ENCODE peak calls at places on chromosome 14, in four cellular contexts. V is tibial artery, T is pancreas, K is psoas muscle. P is an unnamed sample. For H3K27me3, the result is how much of the 10 kb centered on the place peaks cover.

GRCh38 chr14:75454963-75455546 is 27.2 kb downstream of the JDP2 start:
- DNase-seq in V (peak), T (peak), K (peak), P (peak)

GRCh38 chr14:59632381-59632780 is 55.8 kb upstream of the CCDC175 start:
- DNase-seq in V (no peak), T (peak), K (no peak), P (no peak)

GRCh38 chr14:74514471-74514932 is 20.9 kb downstream of the ISCA2 start:
- DNase-seq in V (peak), T (no peak), K (peak), P (no peak)

GRCh38 chr14:71119075-71119474 is 211.8 kb downstream of the PCNX1 start:
- DNase-seq in V (no peak), T (no peak), K (no peak), P (no peak)

GRCh38 chr14:67971627-67972625 is 152.3 kb downstream of the RAD51B start:
- DNase-seq in V (no peak), T (no peak), K (no peak), P (no peak)

GRCh38 chr14:24233538-24233866 is 773 bp downstream of the GMPR2 start:
- DNase-seq in V (no peak), T (no peak), K (no peak), P (no peak)

GRCh38 chr14:41385787-41386186 is 220.9 kb upstream of the LRFN5 start:
- DNase-seq in V (no peak), T (no peak), K (no peak), P (no peak)

GRCh38 chr14:31243860-31244259 is 36.3 kb upstream of the HECTD1 start:
- DNase-seq in V (no peak), T (no peak), K (no peak), P (no peak)

DNA sequence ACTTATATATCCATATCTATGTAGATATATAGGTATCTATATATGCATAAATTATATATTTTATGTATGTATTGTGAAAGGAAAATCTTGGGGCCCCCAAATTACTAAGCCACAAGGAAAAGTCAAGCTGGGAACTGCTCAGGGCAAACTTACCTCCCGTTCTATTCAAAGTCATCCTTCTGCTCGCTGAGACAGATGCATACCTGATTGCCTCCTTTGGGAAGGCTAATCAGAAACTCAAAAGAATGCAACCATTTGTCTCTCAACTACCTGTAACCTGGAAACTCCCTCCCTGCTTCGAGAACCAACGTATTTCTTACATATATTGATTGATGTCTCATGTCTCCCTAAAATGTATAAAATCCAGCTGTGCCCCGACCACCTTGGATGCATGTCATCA is 58.8 kb upstream of the C14orf132 start:
- DNase-seq in V (no peak), T (no peak), K (no peak), P (no peak)
- H3K27me3 ChIP-seq in V (under half), T (under half), K (under half), P (half or more)

GRCh38 chr14:55838529-55839052 is 258.6 kb downstream of the KTN1 start:
- DNase-seq in V (no peak), T (no peak), K (no peak), P (no peak)

GRCh38 chr14:55832974-55833373 is 253.0 kb downstream of the KTN1 start:
- DNase-seq in V (no peak), T (no peak), K (no peak), P (no peak)

GRCh38 chr14:55837467-55837866 is 257.5 kb downstream of the KTN1 start:
- DNase-seq in V (no peak), T (no peak), K (no peak), P (no peak)

GRCh38 chr14:55834390-55834789 is 254.4 kb downstream of the KTN1 start:
- DNase-seq in V (no peak), T (no peak), K (no peak), P (no peak)

DNA sequence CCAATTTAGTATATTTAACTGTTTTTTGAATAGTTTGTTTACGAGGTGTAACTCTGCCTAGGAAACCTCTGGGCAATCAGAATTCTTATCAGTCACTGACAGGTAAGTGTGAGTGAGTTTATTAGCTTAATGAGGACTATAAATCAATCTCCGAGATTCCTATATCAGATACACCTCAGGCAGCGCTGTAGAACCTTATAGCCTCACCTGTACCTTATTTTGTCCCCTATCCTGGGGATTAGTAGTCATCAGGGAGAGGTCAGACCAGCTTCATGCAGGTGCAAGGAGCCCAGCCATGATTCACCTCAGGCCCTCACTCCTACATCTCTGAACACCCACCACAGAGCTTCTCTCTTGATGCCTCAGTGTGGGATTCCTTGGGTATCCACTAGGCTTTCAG is 256.0 kb downstream of the KTN1 start:
- DNase-seq in V (no peak), T (no peak), K (no peak), P (no peak)
- H3K27me3 ChIP-seq in V (under half), T (under half), K (under half), P (under half)

GRCh38 chr14:51628230-51628629 is 23.5 kb upstream of the FRMD6 start:
- DNase-seq in V (no peak), T (no peak), K (no peak), P (no peak)

GRCh38 chr14:51626788-51627187 is 24.9 kb upstream of the FRMD6 start:
- DNase-seq in V (no peak), T (no peak), K (no peak), P (no peak)

GRCh38 chr14:51625170-51625569 is 26.5 kb upstream of the FRMD6 start:
- DNase-seq in V (no peak), T (no peak), K (no peak), P (no peak)

GRCh38 chr14:51626185-51626584 is 25.5 kb upstream of the FRMD6 start:
- DNase-seq in V (no peak), T (no peak), K (no peak), P (no peak)

DNA sequence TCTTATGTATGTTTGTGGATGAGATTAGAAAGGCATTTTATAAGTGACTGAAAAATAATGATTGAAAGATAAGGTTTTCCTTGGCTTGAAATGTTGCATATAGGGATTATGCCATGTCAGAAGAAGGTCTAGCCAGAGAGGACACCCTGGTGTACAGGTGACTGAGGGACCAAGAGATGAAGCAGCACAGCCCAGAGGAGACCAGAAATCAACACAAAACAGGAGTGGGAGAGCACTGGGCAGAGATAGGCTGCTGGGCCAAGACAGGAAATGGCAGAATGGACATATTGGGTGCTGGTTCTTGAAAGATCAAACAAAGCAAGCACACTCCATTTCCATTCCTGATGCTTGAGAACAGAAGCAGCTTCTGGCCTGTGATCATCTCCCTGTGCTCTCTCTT is 24.4 kb upstream of the FRMD6 start:
- DNase-seq in V (no peak), T (no peak), K (no peak), P (no peak)
- H3K27me3 ChIP-seq in V (under half), T (under half), K (under half), P (under half)

DNA sequence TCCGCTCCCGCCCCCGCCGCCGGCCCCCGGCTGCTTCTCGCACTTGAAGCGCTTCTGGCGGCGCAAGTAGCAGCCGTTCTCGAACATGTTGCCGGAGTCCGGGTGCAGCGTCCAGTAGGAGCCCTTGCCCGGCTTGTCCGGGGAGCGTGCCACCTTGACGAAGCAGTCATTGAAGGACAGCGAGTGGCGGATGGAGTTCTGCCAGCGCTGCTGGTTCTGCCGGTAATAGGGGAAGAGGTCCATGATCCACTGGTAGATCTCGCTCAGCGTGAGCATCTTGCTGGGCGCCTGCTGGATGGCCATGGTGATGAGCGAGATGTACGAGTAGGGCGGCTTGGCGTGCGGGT is 3.1 kb downstream of the FOXA1 start:
- DNase-seq in V (no peak), T (no peak), K (no peak), P (no peak)
- H3K27me3 ChIP-seq in V (under half), T (under half), K (under half), P (half or more)

GRCh38 chr14:101571004-101571403 is 9.7 kb downstream of the DIO3 start:
- DNase-seq in V (no peak), T (no peak), K (no peak), P (no peak)

GRCh38 chr14:101564444-101564776 is 3.1 kb downstream of the DIO3 start:
- DNase-seq in V (no peak), T (no peak), K (peak), P (no peak)

GRCh38 chr14:101564819-101565698 is 3.8 kb downstream of the DIO3 start:
- DNase-seq in V (no peak), T (no peak), K (peak), P (no peak)

GRCh38 chr14:101563654-101564443 is 2.6 kb downstream of the DIO3 start:
- DNase-seq in V (no peak), T (no peak), K (peak), P (no peak)

GRCh38 chr14:101567252-101567651 is 6.0 kb downstream of the DIO3 start:
- DNase-seq in V (no peak), T (no peak), K (no peak), P (no peak)
- H3K27me3 ChIP-seq in V (under half), T (under half), K (under half), P (half or more)